ENCODE peak calls at places on chromosomes 11 and 22, in nine cellular contexts. R is IMR-90, J is osteoblast, O is GM23338, P is astrocyte, E is HCT116, X is neuronal stem cell, Y is GM23248, B is mammary epithelial cell. Q is an unnamed sample.

GRCh38 chr22:29215012-29215860 is 9.5 kb downstream of the EMID1 start:
- DNase-seq in R (no peak), J (peak), O (no peak), P (no peak), E (no peak), X (no peak), Y (no peak), B (no peak), Q (no peak)

GRCh38 chr22:22366478-22366988 is 121.9 kb downstream of the VPREB1 start:
- DNase-seq in R (no peak), J (no peak), O (no peak), P (no peak), E (no peak), X (no peak), Y (no peak), B (no peak), Q (no peak)

GRCh38 chr11:28727254-28727653 is 619.1 kb downstream of the METTL15 start:
- DNase-seq in R (peak), J (peak), O (no peak), P (peak), E (no peak), X (no peak), Y (peak), B (no peak), Q (no peak)

GRCh38 chr11:78100276-78101040 is 20.8 kb upstream of the NDUFC2 start:
- DNase-seq in R (no peak), J (no peak), O (no peak), P (no peak), E (no peak), X (no peak), Y (no peak), B (no peak), Q (no peak)

GRCh38 chr11:111733009-111733408 is 33.2 kb downstream of the PPP2R1B start:
- DNase-seq in R (peak), J (peak), O (no peak), P (peak), E (no peak), X (no peak), Y (peak), B (peak), Q (no peak)

GRCh38 chr11:64743591-64744543 is at the start of gene RASGRP2:
- DNase-seq in R (no peak), J (peak), O (peak), P (no peak), E (no peak), X (no peak), Y (peak), B (no peak), Q (peak)

GRCh38 chr11:8006349-8006977 is 19.3 kb downstream of the EIF3F start:
- DNase-seq in R (peak), J (peak), O (peak), P (peak), E (peak), X (peak), Y (peak), B (peak), Q (peak)

GRCh38 chr22:23898006-23898974 is 4.1 kb downstream of the MIF start:
- DNase-seq in R (no peak), J (peak), O (no peak), P (no peak), E (no peak), X (no peak), Y (no peak), B (no peak), Q (no peak)

GRCh38 chr11:73288873-73289707 is 17.0 kb downstream of the P2RY6 start:
- DNase-seq in R (peak), J (peak), O (peak), P (peak), E (peak), X (peak), Y (peak), B (peak), Q (peak)

GRCh38 chr11:3723014-3723708 is 52.0 kb upstream of the CHRNA10 start:
- DNase-seq in R (peak), J (peak), O (no peak), P (peak), E (no peak), X (no peak), Y (peak), B (peak), Q (no peak)

GRCh38 chr11:135027461-135027860 is 615.4 kb upstream of the B3GAT1 start:
- DNase-seq in R (peak), J (no peak), O (peak), P (peak), E (no peak), X (peak), Y (peak), B (peak), Q (peak)

GRCh38 chr11:72333657-72334056 is 89.7 kb upstream of the PHOX2A start:
- DNase-seq in R (no peak), J (no peak), O (peak), P (peak), E (no peak), X (peak), Y (no peak), B (no peak), Q (peak)

GRCh38 chr11:8834379-8834778 is 76.6 kb upstream of the AKIP1 start:
- DNase-seq in R (no peak), J (peak), O (peak), P (no peak), E (no peak), X (no peak), Y (no peak), B (no peak), Q (no peak)

GRCh38 chr11:70487160-70487559 is 88.8 kb downstream of the CTTN start:
- DNase-seq in R (no peak), J (no peak), O (no peak), P (no peak), E (no peak), X (no peak), Y (no peak), B (no peak), Q (no peak)

GRCh38 chr11:61065955-61066638 is 36.2 kb upstream of the CD5 start:
- DNase-seq in R (no peak), J (no peak), O (no peak), P (no peak), E (no peak), X (no peak), Y (no peak), B (no peak), Q (no peak)

GRCh38 chr11:3132831-3133455 is 32.2 kb downstream of the OSBPL5 start:
- DNase-seq in R (no peak), J (peak), O (no peak), P (no peak), E (no peak), X (no peak), Y (no peak), B (no peak), Q (no peak)

GRCh38 chr11:10379871-10380568 is 75.0 kb upstream of the AMPD3 start:
- DNase-seq in R (peak), J (no peak), O (no peak), P (no peak), E (no peak), X (no peak), Y (peak), B (peak), Q (no peak)

GRCh38 chr11:31236052-31236652 is 133.4 kb downstream of the DCDC1 start:
- DNase-seq in R (no peak), J (no peak), O (no peak), P (no peak), E (peak), X (no peak), Y (peak), B (peak), Q (no peak)

GRCh38 chr11:127017482-127017881 is 16.9 kb upstream of the KIRREL3 start:
- DNase-seq in R (peak), J (peak), O (peak), P (peak), E (no peak), X (peak), Y (peak), B (peak), Q (peak)

GRCh38 chr11:88122956-88123355 is 52.3 kb downstream of the RAB38 start:
- DNase-seq in R (no peak), J (no peak), O (no peak), P (no peak), E (no peak), X (no peak), Y (no peak), B (peak), Q (no peak)

GRCh38 chr22:39625554-39626537 is 55.3 kb downstream of the CACNA1I start:
- DNase-seq in R (no peak), J (peak), O (peak), P (no peak), E (no peak), X (no peak), Y (no peak), B (no peak), Q (no peak)

GRCh38 chr22:17087176-17088131 is 2.7 kb downstream of the IL17RA start:
- DNase-seq in R (peak), J (no peak), O (no peak), P (peak), E (no peak), X (no peak), Y (no peak), B (no peak), Q (no peak)

GRCh38 chr11:126083829-126084607 is 21.4 kb upstream of the CDON start:
- DNase-seq in R (no peak), J (no peak), O (no peak), P (no peak), E (no peak), X (peak), Y (no peak), B (no peak), Q (peak)

GRCh38 chr11:3971756-3972404 is 116.4 kb downstream of the STIM1 start:
- DNase-seq in R (peak), J (no peak), O (no peak), P (no peak), E (no peak), X (no peak), Y (peak), B (peak), Q (no peak)

GRCh38 chr22:38305481-38306448 is 11.5 kb downstream of the CSNK1E start:
- DNase-seq in R (peak), J (peak), O (peak), P (peak), E (no peak), X (no peak), Y (peak), B (peak), Q (peak)

GRCh38 chr11:703515-703914 is 2.5 kb upstream of the EPS8L2 start:
- DNase-seq in R (no peak), J (peak), O (no peak), P (no peak), E (no peak), X (no peak), Y (no peak), B (no peak), Q (no peak)

GRCh38 chr11:70608568-70609314 is 210.4 kb downstream of the CTTN start:
- DNase-seq in R (peak), J (peak), O (no peak), P (peak), E (no peak), X (no peak), Y (peak), B (no peak), Q (peak)

GRCh38 chr22:25120761-25121212 is 78.9 kb upstream of the CRYBB3 start:
- DNase-seq in R (no peak), J (no peak), O (no peak), P (no peak), E (no peak), X (no peak), Y (no peak), B (no peak), Q (peak)

GRCh38 chr11:130449996-130450419 is 1.6 kb downstream of the ADAMTS15 start:
- DNase-seq in R (peak), J (peak), O (peak), P (peak), E (no peak), X (no peak), Y (no peak), B (no peak), Q (peak)

GRCh38 chr22:37750596-37751162 is 53.8 kb downstream of the TRIOBP start:
- DNase-seq in R (no peak), J (no peak), O (no peak), P (no peak), E (no peak), X (no peak), Y (no peak), B (no peak), Q (no peak)

GRCh38 chr22:29269731-29270474 is 1.8 kb downstream of the EWSR1 start:
- DNase-seq in R (peak), J (no peak), O (peak), P (no peak), E (no peak), X (no peak), Y (peak), B (peak), Q (peak)

GRCh38 chr22:24706732-24707476 is 67.6 kb downstream of the PIWIL3 start:
- DNase-seq in R (no peak), J (peak), O (no peak), P (no peak), E (no peak), X (no peak), Y (no peak), B (no peak), Q (no peak)

GRCh38 chr22:44583076-44583760 is 85.2 kb upstream of the RTL6 start:
- DNase-seq in R (peak), J (peak), O (no peak), P (peak), E (no peak), X (no peak), Y (peak), B (peak), Q (no peak)

GRCh38 chr22:50326959-50327710 is at the start of gene DENND6B:
- DNase-seq in R (peak), J (peak), O (peak), P (no peak), E (no peak), X (peak), Y (peak), B (peak), Q (peak)

GRCh38 chr22:39290248-39290720 is 29.1 kb downstream of the RPL3 start:
- DNase-seq in R (no peak), J (peak), O (no peak), P (no peak), E (peak), X (no peak), Y (no peak), B (peak), Q (no peak)

GRCh38 chr11:45768486-45768885 is 36.5 kb upstream of the SLC35C1 start:
- DNase-seq in R (no peak), J (no peak), O (no peak), P (no peak), E (no peak), X (no peak), Y (no peak), B (no peak), Q (no peak)

DNA sequence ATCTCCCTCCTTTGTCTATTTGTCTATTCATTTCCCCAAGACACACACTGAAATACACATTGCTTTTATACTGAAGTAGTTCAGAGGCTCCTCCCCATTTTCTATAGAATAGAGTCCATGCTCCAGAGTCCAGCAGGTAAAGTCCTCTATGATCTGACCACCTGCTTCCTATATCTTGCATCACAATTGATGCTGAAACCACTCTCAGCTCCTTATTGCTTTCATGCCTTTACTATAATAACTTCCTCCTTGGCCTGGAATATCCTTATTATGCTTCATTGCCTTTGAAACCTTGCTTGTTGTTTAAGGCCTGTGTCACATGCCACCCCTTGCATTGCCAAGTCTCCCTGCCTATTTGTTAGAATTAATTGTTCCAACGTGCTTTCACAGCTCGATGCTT is 12.6 kb downstream of the OR6Q1 start:
- DNase-seq in R (no peak), J (no peak), O (no peak), P (no peak), E (no peak), X (no peak), Y (no peak), B (no peak), Q (no peak)
- H2AFZ ChIP-seq in R (no peak), J (no peak), O (no peak), P (no peak), E (no peak), X (no peak), Y (no peak), B (no peak), Q (no peak)

GRCh38 chr11:66104057-66104638 is 34.1 kb downstream of the PACS1 start:
- DNase-seq in R (no peak), J (no peak), O (no peak), P (no peak), E (no peak), X (no peak), Y (no peak), B (no peak), Q (no peak)

GRCh38 chr11:66106786-66107599 is 36.9 kb downstream of the PACS1 start:
- DNase-seq in R (no peak), J (no peak), O (peak), P (peak), E (no peak), X (no peak), Y (peak), B (no peak), Q (no peak)

GRCh38 chr11:66100272-66101037 is 30.4 kb downstream of the PACS1 start:
- DNase-seq in R (no peak), J (no peak), O (peak), P (peak), E (no peak), X (no peak), Y (no peak), B (no peak), Q (no peak)

DNA sequence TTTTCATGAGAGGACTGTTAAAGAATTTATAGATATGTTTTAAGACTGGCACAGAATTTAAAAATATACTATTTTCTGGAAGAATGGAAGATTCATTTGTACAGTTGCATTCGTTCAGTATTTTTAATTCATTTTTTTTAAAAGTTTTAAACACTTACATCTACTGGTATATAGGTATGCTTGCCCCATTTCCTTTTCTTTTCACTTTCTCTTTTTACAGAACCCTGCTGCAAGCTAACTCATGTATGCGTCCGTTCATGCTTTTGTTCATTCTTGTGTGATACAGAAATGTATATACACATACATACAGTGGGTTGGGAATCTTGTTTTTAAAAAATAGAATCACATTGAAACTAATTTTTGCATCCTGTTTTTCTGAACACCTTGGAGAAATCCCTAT is 31.0 kb downstream of the PACS1 start:
- DNase-seq in R (no peak), J (no peak), O (no peak), P (no peak), E (no peak), X (no peak), Y (no peak), B (no peak), Q (no peak)
- H2AFZ ChIP-seq in R (no peak), J (no peak), O (no peak), P (no peak), E (no peak), X (no peak), Y (no peak), B (no peak), Q (no peak)

GRCh38 chr22:27259390-27259789 is 542.2 kb downstream of the MN1 start:
- DNase-seq in R (no peak), J (no peak), O (no peak), P (no peak), E (no peak), X (no peak), Y (no peak), B (no peak), Q (no peak)
- H2AFZ ChIP-seq in R (no peak), J (no peak), O (peak), P (no peak), E (no peak), X (peak), Y (no peak), B (no peak), Q (peak)

DNA sequence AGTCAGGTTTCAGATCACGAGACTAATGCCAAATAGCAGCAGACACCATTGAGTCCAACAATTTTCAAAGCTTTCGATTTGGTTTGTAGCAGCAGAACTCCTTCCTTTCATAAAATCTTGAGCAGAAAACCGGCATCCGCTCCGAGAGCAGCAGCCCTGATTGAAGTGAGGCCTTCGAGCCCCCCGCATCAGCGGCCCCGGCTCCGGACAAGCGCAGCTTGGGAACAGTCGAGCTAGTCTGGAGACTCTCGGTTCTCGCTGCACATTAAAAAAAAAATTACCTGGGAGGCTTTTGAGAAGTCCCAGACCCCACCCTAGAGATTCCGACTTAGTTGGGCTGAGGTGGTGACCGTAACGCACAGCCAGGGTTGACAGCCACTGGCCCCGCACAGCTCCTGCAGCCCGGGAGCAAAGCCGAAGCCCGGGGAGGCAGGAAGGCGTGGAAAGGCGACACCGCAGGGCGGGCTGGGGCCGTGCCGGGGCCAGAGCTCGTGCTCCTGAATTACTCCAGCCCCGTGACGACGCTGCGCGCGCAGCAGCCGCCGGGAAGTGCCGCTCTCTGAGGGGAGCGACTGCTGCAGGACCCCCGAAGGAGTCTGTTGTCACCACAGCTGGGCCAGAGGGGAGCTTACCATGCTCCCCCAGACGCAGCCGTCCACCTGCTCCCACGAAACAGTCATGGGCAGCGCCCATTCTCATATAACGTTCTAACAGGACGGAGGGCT is 57.8 kb downstream of the SPATA19 start:
- DNase-seq in R (no peak), J (no peak), O (peak), P (no peak), E (no peak), X (peak), Y (no peak), B (no peak), Q (peak)
- H2AFZ ChIP-seq in R (no peak), J (no peak), O (peak), P (no peak), E (no peak), X (no peak), Y (no peak), B (peak), Q (peak)

GRCh38 chr22:35736701-35737100 is 19.0 kb downstream of the APOL5 start:
- DNase-seq in R (no peak), J (no peak), O (no peak), P (no peak), E (no peak), X (no peak), Y (no peak), B (no peak), Q (no peak)
- H2AFZ ChIP-seq in R (no peak), J (no peak), O (no peak), P (no peak), E (no peak), X (no peak), Y (no peak), B (no peak), Q (no peak)